ENCODE peak calls at places on chromosomes 2 and 18, in eight cellular contexts. G, P, V, O, M, I, E and K are unnamed samples.

GRCh38 chr2:96877513-96878159 is 7.8 kb upstream of the SEMA4C start:
- DNase-seq in G (no peak), P (no peak), V (no peak), O (no peak), M (no peak), I (no peak), E (no peak), K (no peak)

GRCh38 chr2:160751021-160751420 is 257.4 kb upstream of the RBMS1 start:
- DNase-seq in G (no peak), P (no peak), V (peak; percentile 32), O (no peak), M (no peak), I (no peak), E (no peak), K (no peak)

GRCh38 chr2:69464575-69464974 is 27.3 kb upstream of the NFU1 start:
- DNase-seq in G (no peak), P (peak; percentile 19), V (peak; percentile 28), O (peak; percentile 27), M (no peak), I (no peak), E (peak; percentile 52), K (no peak)

GRCh38 chr2:46074501-46074900 is 222.7 kb upstream of the EPAS1 start:
- DNase-seq in G (no peak), P (no peak), V (no peak), O (no peak), M (no peak), I (no peak), E (no peak), K (no peak)

GRCh38 chr2:180910831-180911665 is 69.4 kb upstream of the UBE2E3 start:
- DNase-seq in G (no peak), P (no peak), V (no peak), O (no peak), M (no peak), I (no peak), E (no peak), K (no peak)

GRCh38 chr2:240624950-240625621 is at the start of gene GPR35:
- DNase-seq in G (no peak), P (peak; percentile 11), V (peak; percentile 21), O (peak; percentile 23), M (peak; percentile 38), I (no peak), E (peak; percentile 63), K (peak; percentile 51)

GRCh38 chr18:13500227-13500865 is 226.0 kb downstream of the FAM210A start:
- DNase-seq in G (no peak), P (no peak), V (peak; percentile 56), O (peak; percentile 49), M (no peak), I (peak; percentile 81), E (peak; percentile 88), K (no peak)

GRCh38 chr2:201182650-201183372 is at the start of gene CASP10:
- DNase-seq in G (peak; percentile 88), P (no peak), V (peak; percentile 57), O (no peak), M (no peak), I (no peak), E (peak; percentile 86), K (peak; percentile 82)

GRCh38 chr2:215966951-215967350 is 46.4 kb downstream of the MREG start:
- DNase-seq in G (no peak), P (no peak), V (no peak), O (no peak), M (no peak), I (no peak), E (no peak), K (no peak)

GRCh38 chr2:29157131-29157530 is 41.9 kb downstream of the CLIP4 start:
- DNase-seq in G (no peak), P (no peak), V (no peak), O (no peak), M (no peak), I (no peak), E (no peak), K (no peak)

GRCh38 chr2:142872900-142873724 is 4.4 kb upstream of the KYNU start:
- DNase-seq in G (peak; percentile 98), P (no peak), V (peak; percentile 96), O (no peak), M (no peak), I (peak; percentile 59), E (peak; percentile 95), K (no peak)

GRCh38 chr2:218720048-218721041 is 9.7 kb downstream of the TTLL4 start:
- DNase-seq in G (no peak), P (no peak), V (no peak), O (no peak), M (no peak), I (no peak), E (no peak), K (no peak)

GRCh38 chr2:141362311-141362710 is 768.5 kb downstream of the LRP1B start:
- DNase-seq in G (no peak), P (no peak), V (no peak), O (no peak), M (no peak), I (no peak), E (peak; percentile 5), K (no peak)

GRCh38 chr2:174607989-174608865 is 10.6 kb upstream of the WIPF1 start:
- DNase-seq in G (no peak), P (no peak), V (no peak), O (no peak), M (no peak), I (no peak), E (no peak), K (no peak)

GRCh38 chr2:26581266-26581990 is 59.7 kb downstream of the CIB4 start:
- DNase-seq in G (no peak), P (no peak), V (no peak), O (no peak), M (no peak), I (no peak), E (no peak), K (no peak)

GRCh38 chr2:215692387-215693079 is 256.7 kb upstream of the FN1 start:
- DNase-seq in G (no peak), P (no peak), V (peak; percentile 83), O (no peak), M (no peak), I (no peak), E (peak; percentile 54), K (no peak)

GRCh38 chr2:147739531-147739930 is 105.3 kb upstream of the ACVR2A start:
- DNase-seq in G (peak; percentile 12), P (no peak), V (no peak), O (no peak), M (no peak), I (no peak), E (peak; percentile 11), K (no peak)

GRCh38 chr2:201630577-201630976 is 12.7 kb downstream of the TMEM237 start:
- DNase-seq in G (no peak), P (no peak), V (no peak), O (no peak), M (no peak), I (no peak), E (no peak), K (no peak)

GRCh38 chr18:71047882-71048281 is 759.0 kb downstream of the SOCS6 start:
- DNase-seq in G (no peak), P (no peak), V (no peak), O (no peak), M (no peak), I (no peak), E (no peak), K (no peak)

GRCh38 chr2:5176764-5177163 is 515.4 kb upstream of the SOX11 start:
- DNase-seq in G (no peak), P (no peak), V (peak; percentile 44), O (no peak), M (no peak), I (no peak), E (peak; percentile 39), K (no peak)

GRCh38 chr2:69499242-69499641 is 62.0 kb upstream of the NFU1 start:
- DNase-seq in G (no peak), P (no peak), V (no peak), O (no peak), M (no peak), I (no peak), E (no peak), K (no peak)

GRCh38 chr2:200380833-200381542 is 74.5 kb downstream of the SPATS2L start:
- DNase-seq in G (no peak), P (no peak), V (peak; percentile 82), O (no peak), M (no peak), I (no peak), E (peak; percentile 84), K (no peak)

GRCh38 chr18:74515620-74516231 is 18.6 kb upstream of the CNDP1 start:
- DNase-seq in G (no peak), P (no peak), V (no peak), O (no peak), M (no peak), I (no peak), E (no peak), K (no peak)

GRCh38 chr2:209790066-209790728 is 18.6 kb downstream of the UNC80 start:
- DNase-seq in G (no peak), P (no peak), V (no peak), O (no peak), M (no peak), I (no peak), E (no peak), K (peak; percentile 25)